ENCODE peak calls at places on chromosomes 7 and 10, in seven cellular contexts. O, R, Q, Y, U, L and A are unnamed samples.

GRCh38 chr7:144650439-144650838 is 185.4 kb downstream of the TPK1 start:
- DNase-seq in O (no peak), R (peak), Q (no peak), Y (no peak), U (no peak), L (no peak), A (no peak)

GRCh38 chr10:89518876-89519842 is 16.2 kb downstream of the SLC16A12 start:
- DNase-seq in O (no peak), R (peak), Q (no peak), Y (no peak), U (no peak), L (peak), A (no peak)

GRCh38 chr10:95480901-95481491 is 80.2 kb downstream of the SORBS1 start:
- DNase-seq in O (no peak), R (no peak), Q (no peak), Y (no peak), U (no peak), L (no peak), A (no peak)

GRCh38 chr10:88090568-88091214 is 227.3 kb downstream of the PTEN start:
- DNase-seq in O (no peak), R (no peak), Q (no peak), Y (no peak), U (no peak), L (no peak), A (no peak)

GRCh38 chr7:38671901-38672559 is 40.9 kb upstream of the AMPH start:
- DNase-seq in O (no peak), R (no peak), Q (no peak), Y (no peak), U (no peak), L (no peak), A (no peak)

GRCh38 chr7:1141651-1142050 is 18.3 kb downstream of the ZFAND2A start:
- DNase-seq in O (no peak), R (no peak), Q (no peak), Y (no peak), U (no peak), L (no peak), A (no peak)

GRCh38 chr7:117113871-117114270 is 160.6 kb downstream of the ST7 start:
- DNase-seq in O (no peak), R (no peak), Q (no peak), Y (no peak), U (no peak), L (no peak), A (no peak)

GRCh38 chr10:100766693-100767427 is 21.5 kb downstream of the PAX2 start:
- DNase-seq in O (no peak), R (no peak), Q (no peak), Y (no peak), U (no peak), L (no peak), A (no peak)

GRCh38 chr7:51165337-51165736 is 151.3 kb downstream of the COBL start:
- DNase-seq in O (no peak), R (no peak), Q (no peak), Y (no peak), U (no peak), L (no peak), A (no peak)

GRCh38 chr10:59905735-59906416 is 480 bp downstream of the CCDC6 start:
- DNase-seq in O (no peak), R (no peak), Q (no peak), Y (no peak), U (no peak), L (no peak), A (peak)

GRCh38 chr7:2864999-2865670 is 21.0 kb upstream of the GNA12 start:
- DNase-seq in O (peak), R (peak), Q (peak), Y (peak), U (peak), L (peak), A (peak)

GRCh38 chr7:105828141-105828540 is 48.3 kb downstream of the ATXN7L1 start:
- DNase-seq in O (no peak), R (no peak), Q (no peak), Y (no peak), U (no peak), L (no peak), A (no peak)

GRCh38 chr10:122293156-122293978 is 22.3 kb downstream of the BTBD16 start:
- DNase-seq in O (no peak), R (no peak), Q (no peak), Y (no peak), U (no peak), L (no peak), A (no peak)

GRCh38 chr10:62166331-62167154 is 102.1 kb downstream of the RTKN2 start:
- DNase-seq in O (no peak), R (no peak), Q (no peak), Y (no peak), U (no peak), L (no peak), A (no peak)

GRCh38 chr7:94393251-94393758 is 1.4 kb upstream of the COL1A2 start:
- DNase-seq in O (no peak), R (peak), Q (no peak), Y (no peak), U (no peak), L (peak), A (no peak)

GRCh38 chr7:106371629-106372028 is 86.8 kb upstream of the NAMPT start:
- DNase-seq in O (no peak), R (peak), Q (no peak), Y (no peak), U (no peak), L (no peak), A (no peak)

GRCh38 chr7:128221929-128222403 is 19.1 kb upstream of the LEP start:
- DNase-seq in O (no peak), R (no peak), Q (no peak), Y (no peak), U (no peak), L (no peak), A (no peak)

GRCh38 chr7:121288894-121289293 is 39.9 kb upstream of the WNT16 start:
- DNase-seq in O (no peak), R (no peak), Q (no peak), Y (no peak), U (no peak), L (no peak), A (no peak)

GRCh38 chr10:60825520-60825919 is 47.2 kb downstream of the CDK1 start:
- DNase-seq in O (no peak), R (no peak), Q (no peak), Y (no peak), U (no peak), L (no peak), A (no peak)

GRCh38 chr7:19754521-19755116 is 18.8 kb downstream of the TMEM196 start:
- DNase-seq in O (peak), R (no peak), Q (no peak), Y (no peak), U (peak), L (no peak), A (peak)

GRCh38 chr10:79905322-79906314 is 43.3 kb downstream of the SFTPD start:
- DNase-seq in O (no peak), R (no peak), Q (no peak), Y (peak), U (no peak), L (no peak), A (no peak)

GRCh38 chr10:73816917-73817729 is 5.7 kb upstream of the NDST2 start:
- DNase-seq in O (no peak), R (no peak), Q (no peak), Y (no peak), U (no peak), L (no peak), A (no peak)

GRCh38 chr10:24207781-24208611 is 942 bp upstream of the KIAA1217 start:
- DNase-seq in O (no peak), R (peak), Q (peak), Y (no peak), U (no peak), L (peak), A (no peak)

GRCh38 chr7:138951953-138952352 is 29.2 kb downstream of the KIAA1549 start:
- DNase-seq in O (no peak), R (no peak), Q (no peak), Y (no peak), U (no peak), L (no peak), A (no peak)

GRCh38 chr10:122510736-122511135 is 49.4 kb downstream of the HTRA1 start:
- DNase-seq in O (no peak), R (no peak), Q (no peak), Y (no peak), U (no peak), L (no peak), A (no peak)

GRCh38 chr10:110634527-110635209 is 9.5 kb upstream of the RBM20 start:
- DNase-seq in O (peak), R (peak), Q (no peak), Y (no peak), U (no peak), L (peak), A (no peak)

GRCh38 chr10:132610071-132610701 is 72.6 kb downstream of the INPP5A start:
- DNase-seq in O (no peak), R (no peak), Q (no peak), Y (no peak), U (no peak), L (no peak), A (no peak)

GRCh38 chr10:83301732-83302131 is 837.6 kb upstream of the GHITM start:
- DNase-seq in O (no peak), R (no peak), Q (no peak), Y (no peak), U (no peak), L (no peak), A (no peak)

GRCh38 chr10:60335708-60336107 is 54.0 kb downstream of the ANK3 start:
- DNase-seq in O (peak), R (no peak), Q (no peak), Y (no peak), U (no peak), L (no peak), A (no peak)